ENCODE peak calls at places on chromosomes 13 and 19, in four cellular contexts. F is GM12865, C is adrenal gland, L is HFF-Myc. T is an unnamed sample.

GRCh38 chr13:23960566-23961156 is 63.4 kb upstream of the C1QTNF9B start:
- DNase-seq in F (peak), C (no peak), L (no peak), T (peak)

GRCh38 chr13:65347420-65348030 is 1882.6 kb downstream of the PCDH9 start:
- DNase-seq in C (no peak), F (no peak), L (no peak), T (no peak)

GRCh38 chr19:10686661-10687517 is 14.3 kb upstream of the QTRT1 start:
- DNase-seq in F (no peak), C (no peak), L (no peak), T (no peak)

GRCh38 chr13:40974460-40975407 is 44.4 kb downstream of the ELF1 start:
- DNase-seq in C (no peak), L (no peak), F (peak), T (peak)

GRCh38 chr13:57286511-57287098 is 119.6 kb downstream of the PRR20E start:
- DNase-seq in C (no peak), L (no peak), F (no peak), T (no peak)

GRCh38 chr19:37692956-37693660 is 26.5 kb downstream of the ZNF607 start:
- DNase-seq in F (no peak), L (no peak), C (no peak), T (no peak)

GRCh38 chr13:20383058-20383457 is 142.6 kb downstream of the CRYL1 start:
- DNase-seq in C (no peak), F (peak), L (no peak), T (no peak)

GRCh38 chr19:12495002-12495802 is 10.6 kb upstream of the ZNF709 start:
- DNase-seq in L (peak), C (peak), F (peak), T (peak)

GRCh38 chr19:30649934-30650614 is 277.9 kb downstream of the ZNF536 start:
- DNase-seq in C (peak), F (peak), L (peak), T (peak)

GRCh38 chr13:19864339-19865309 is 1.2 kb upstream of the ZMYM5 start:
- DNase-seq in L (peak), F (peak), C (peak), T (no peak)

GRCh38 chr19:49848938-49849337 is 2.0 kb upstream of the PTOV1 start:
- DNase-seq in L (no peak), C (no peak), F (peak), T (no peak)

GRCh38 chr13:29161653-29162052 is 341.5 kb downstream of the MTUS2 start:
- DNase-seq in F (no peak), C (no peak), L (no peak), T (no peak)

GRCh38 chr19:17237747-17238706 is 7.7 kb downstream of the NR2F6 start:
- DNase-seq in L (no peak), F (no peak), C (no peak), T (no peak)

GRCh38 chr13:48476215-48476614 is 56.7 kb downstream of the RCBTB2 start:
- DNase-seq in F (peak), L (no peak), C (no peak), T (no peak)

GRCh38 chr13:32586022-32586900 is at the start of gene PDS5B:
- DNase-seq in L (peak), F (peak), C (peak), T (peak)

GRCh38 chr13:46124531-46124966 is 19.7 kb upstream of the CPB2 start:
- DNase-seq in L (no peak), C (no peak), F (peak), T (no peak)

GRCh38 chr13:99959538-99960230 is 11.9 kb downstream of the ZIC5 start:
- DNase-seq in L (no peak), C (no peak), F (no peak), T (no peak)

GRCh38 chr19:48498922-48499321 is 12.7 kb downstream of the LMTK3 start:
- DNase-seq in C (no peak), L (no peak), F (no peak), T (no peak)

GRCh38 chr13:62250501-62251175 is 835.0 kb upstream of the PCDH20 start:
- DNase-seq in L (no peak), C (no peak), F (no peak), T (peak)

GRCh38 chr19:43768273-43769050 is 12.3 kb downstream of the KCNN4 start:
- DNase-seq in L (no peak), C (no peak), F (no peak), T (no peak)

GRCh38 chr13:65913173-65913572 is 1317.0 kb downstream of the PCDH9 start:
- DNase-seq in C (no peak), L (peak), F (no peak), T (no peak)

GRCh38 chr13:50981686-50982085 is 72.1 kb downstream of the RNASEH2B start:
- DNase-seq in F (no peak), C (no peak), L (no peak), T (no peak)
- H3K4me3 ChIP-seq in F (no peak), C (no peak), L (no peak), T (no peak)

GRCh38 chr19:58519087-58519354 is 589 bp downstream of the ZBTB45 start:
- DNase-seq in L (peak), F (peak), C (peak), T (peak)
- TF ChIP-seq CTCF in L (peak), F (peak), C (peak), T (peak)

DNA sequence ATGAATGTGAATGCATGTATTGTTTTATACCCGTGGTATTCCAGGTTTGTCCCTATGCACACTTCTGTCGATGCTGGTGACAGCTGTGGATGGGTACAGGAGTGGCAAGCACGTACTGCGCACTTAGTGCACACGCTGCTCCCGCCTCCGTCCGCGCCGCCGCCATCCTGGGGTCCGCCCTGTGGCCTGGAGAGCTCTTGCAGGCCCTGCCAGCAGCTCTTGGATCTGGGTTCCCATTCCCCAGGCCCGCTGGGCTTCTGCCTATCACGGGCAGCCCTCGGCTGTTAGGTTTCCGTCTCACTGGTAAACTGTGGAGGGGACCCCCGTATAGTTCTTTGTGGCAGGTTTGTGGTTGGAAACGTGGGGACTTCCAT is 4.0 kb downstream of the GNA11 start:
- DNase-seq in C (no peak), L (no peak), F (no peak), T (no peak)
- H3K4me3 ChIP-seq in C (no peak), L (no peak), F (no peak), T (peak)

GRCh38 chr19:4343845-4344713 is 717 bp downstream of the MPND start:
- DNase-seq in L (no peak), F (no peak), C (no peak), T (no peak)

GRCh38 chr19:4342421-4343055 is 824 bp upstream of the MPND start:
- DNase-seq in F (peak), C (peak), L (peak), T (peak)

GRCh38 chr19:4345656-4346383 is 2.5 kb downstream of the MPND start:
- DNase-seq in L (no peak), C (peak), F (no peak), T (no peak)

GRCh38 chr19:4347521-4347920 is 4.2 kb downstream of the MPND start:
- DNase-seq in L (no peak), F (no peak), C (no peak), T (no peak)

DNA sequence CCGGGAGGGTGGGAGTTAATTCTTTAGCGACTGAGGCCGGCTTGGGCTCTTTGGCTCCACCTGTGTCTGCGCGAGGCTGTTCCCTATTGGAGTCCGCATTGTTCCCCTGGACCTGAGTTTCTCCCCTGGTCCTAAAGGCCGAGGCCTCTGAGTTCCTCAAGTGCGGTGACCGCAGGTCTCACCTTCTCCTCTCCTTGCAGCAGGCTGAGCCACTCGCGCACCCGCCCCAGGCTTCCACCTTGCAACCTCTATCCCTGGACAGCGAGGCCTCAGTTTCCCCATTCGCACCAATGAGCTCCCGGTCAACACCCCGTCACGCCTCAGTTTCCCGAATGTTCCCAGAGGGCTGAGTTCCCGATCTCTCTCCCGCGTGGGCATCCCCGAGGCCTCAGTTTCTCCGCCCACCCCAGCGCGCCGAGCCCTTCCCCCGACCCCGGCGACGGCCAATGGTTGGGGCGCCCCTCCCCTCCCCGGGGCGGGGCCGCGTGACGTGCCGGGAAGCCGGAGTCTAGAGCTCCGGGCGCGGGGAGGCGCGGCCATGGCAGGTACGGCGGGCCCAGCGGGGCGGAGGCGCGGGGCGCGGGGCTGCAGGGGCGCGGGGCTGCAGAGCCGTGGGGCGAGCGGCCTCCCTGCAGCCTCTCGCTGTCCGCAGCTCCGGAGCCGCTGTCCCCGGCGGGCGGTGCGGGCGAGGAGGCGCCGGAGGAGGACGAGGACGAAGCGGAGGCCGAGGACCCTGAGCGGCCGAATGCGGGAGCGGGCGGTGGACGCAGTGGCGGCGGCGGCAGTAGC is at the start of gene MPND:
- DNase-seq in C (peak), F (peak), L (no peak), T (no peak)
- TF ChIP-seq CTCF in C (peak), F (peak), L (peak), T (no peak)

DNA sequence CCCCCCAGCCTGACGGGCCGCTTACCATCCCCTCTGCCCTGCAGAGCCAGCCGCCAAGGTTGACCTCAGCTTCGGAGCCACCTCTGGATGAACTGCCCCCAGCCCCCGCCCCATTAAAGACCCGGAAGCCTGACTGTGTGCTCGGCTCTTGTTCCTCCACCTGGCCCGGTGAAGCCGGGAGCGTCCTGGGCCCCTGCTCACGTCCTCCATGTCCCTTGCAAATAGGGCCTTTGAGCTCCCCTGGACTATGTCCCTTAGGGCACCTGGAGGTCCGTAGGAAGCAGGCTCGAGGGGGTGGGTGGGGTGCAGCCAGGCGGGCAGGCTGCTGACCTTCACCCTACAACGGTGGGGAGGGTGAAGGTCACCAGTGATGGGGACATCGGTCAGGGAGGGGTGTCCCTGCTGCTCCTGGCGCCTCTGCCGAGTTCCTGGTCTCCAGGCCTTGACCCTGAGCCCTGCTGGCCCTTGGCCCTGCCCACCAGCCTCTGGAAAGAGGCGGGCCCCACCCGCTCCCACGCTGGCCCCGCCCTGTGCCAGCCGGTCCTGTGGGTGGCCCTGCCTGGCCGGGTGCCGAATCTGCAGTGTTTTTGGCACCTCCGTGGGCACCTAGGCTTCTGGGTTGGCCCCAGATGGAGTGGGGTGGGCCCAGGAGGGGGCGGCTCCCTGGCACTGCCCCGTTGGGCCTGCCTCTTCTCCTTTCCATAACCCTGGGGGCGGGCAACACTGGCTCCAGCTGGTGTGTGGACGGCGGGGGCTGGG is 3.3 kb downstream of the ATP5F1D start:
- DNase-seq in F (peak), L (no peak), C (peak), T (no peak)
- H3K4me3 ChIP-seq in F (peak), L (peak), C (no peak), T (peak)

T was measured in LNCaP clone FGC.